ENCODE peak calls at places on chromosomes 5 and 9, in seven cellular contexts. O is T-helper 1 cell; W is LHCN-M2; V is NCI-H146; K is A549; M is activated naive CD4-positive, alpha-beta T cell treated with anti-CD3 and anti-CD28 coated beads, Interleukin-2, amount 50 U/mL, for 16 hours; L is endothelial cell. B is an unnamed sample.

GRCh38 chr5:113902917-113903681 is 389.6 kb downstream of the YTHDC2 start:
- DNase-seq in O (no peak), M (no peak), V (peak), L (no peak), W (no peak), K (no peak), B (no peak)

GRCh38 chr5:53970510-53970909 is 339.9 kb downstream of the ARL15 start:
- DNase-seq in M (no peak), W (no peak), K (no peak), L (no peak), V (no peak), O (no peak), B (no peak)

GRCh38 chr5:81817980-81818379 is 67.1 kb upstream of the SSBP2 start:
- DNase-seq in V (no peak), M (no peak), O (peak), W (no peak), L (no peak), K (no peak), B (no peak)

GRCh38 chr9:89661956-89662717 is 57.3 kb downstream of the GADD45G start:
- DNase-seq in W (peak), V (peak), K (peak), M (no peak), L (peak), O (no peak), B (peak)

GRCh38 chr5:78591227-78591626 is 57.3 kb downstream of the LHFPL2 start:
- DNase-seq in L (no peak), V (no peak), W (peak), O (no peak), K (peak), M (no peak), B (peak)

GRCh38 chr5:115842089-115842881 is 550 bp downstream of the AP3S1 start:
- DNase-seq in W (peak), L (peak), K (peak), M (peak), V (peak), O (peak), B (peak)

GRCh38 chr5:180201051-180201987 is 7.7 kb downstream of the RASGEF1C start:
- DNase-seq in L (peak), K (peak), W (peak), M (no peak), V (no peak), O (peak), B (no peak)

GRCh38 chr9:34690983-34691382 is at the start of gene CCL19:
- DNase-seq in K (no peak), O (no peak), M (no peak), W (no peak), L (no peak), V (no peak), B (no peak)

GRCh38 chr5:168663276-168664004 is 84.3 kb upstream of the PANK3 start:
- DNase-seq in O (no peak), M (no peak), K (no peak), V (no peak), W (no peak), L (no peak), B (no peak)

B was measured in AG08396.